ENCODE peak calls at places on chromosomes 11 and 22, in four cellular contexts. One of them, this sample, is unnamed.

GRCh38 chr11:115980336-115980735 is 476.1 kb upstream of the CADM1 start:
- DNase-seq in HCT116: no peak
- DNase-seq in K562: no peak
- DNase-seq in GM12878: no peak
- DNase-seq in this sample: no peak

GRCh38 chr11:70381872-70382842 is 16.2 kb upstream of the CTTN start:
- DNase-seq in HCT116: no peak
- DNase-seq in K562: peak; percentile 63
- DNase-seq in GM12878: no peak
- DNase-seq in this sample: no peak

GRCh38 chr22:46849101-46849500 is 86.7 kb downstream of the TBC1D22A start:
- DNase-seq in HCT116: no peak
- DNase-seq in K562: no peak
- DNase-seq in GM12878: no peak
- DNase-seq in this sample: peak; percentile 31

GRCh38 chr11:33319965-33320813 is 63.0 kb downstream of the HIPK3 start:
- DNase-seq in HCT116: no peak
- DNase-seq in K562: no peak
- DNase-seq in GM12878: no peak
- DNase-seq in this sample: no peak

GRCh38 chr22:37627545-37627944 is 11.9 kb upstream of the SH3BP1 start:
- DNase-seq in HCT116: no peak
- DNase-seq in K562: no peak
- DNase-seq in GM12878: no peak
- DNase-seq in this sample: no peak

GRCh38 chr22:27986459-27986858 is 67.4 kb upstream of the PITPNB start:
- DNase-seq in HCT116: no peak
- DNase-seq in K562: no peak
- DNase-seq in GM12878: no peak
- DNase-seq in this sample: no peak

GRCh38 chr22:31148953-31149627 is 8.8 kb upstream of the PLA2G3 start:
- DNase-seq in HCT116: peak; percentile 66
- DNase-seq in K562: peak; percentile 76
- DNase-seq in GM12878: no peak
- DNase-seq in this sample: peak; percentile 71

GRCh38 chr11:95078526-95078925 is 11.1 kb upstream of the ENDOD1 start:
- DNase-seq in HCT116: no peak
- DNase-seq in K562: no peak
- DNase-seq in GM12878: no peak
- DNase-seq in this sample: no peak

GRCh38 chr11:48111941-48112340 is 104.7 kb upstream of the OR4B1 start:
- DNase-seq in HCT116: no peak
- DNase-seq in K562: no peak
- DNase-seq in GM12878: no peak
- DNase-seq in this sample: no peak

GRCh38 chr11:7672276-7672959 is 882 bp downstream of the CYB5R2 start:
- DNase-seq in HCT116: no peak
- DNase-seq in K562: no peak
- DNase-seq in GM12878: no peak
- DNase-seq in this sample: no peak

GRCh38 chr11:67245046-67245445 is 21.2 kb upstream of the GRK2 start:
- DNase-seq in HCT116: no peak
- DNase-seq in K562: no peak
- DNase-seq in GM12878: no peak
- DNase-seq in this sample: no peak

GRCh38 chr11:102172127-102172848 is 62.0 kb downstream of the YAP1 start:
- DNase-seq in HCT116: no peak
- DNase-seq in K562: no peak
- DNase-seq in GM12878: no peak
- DNase-seq in this sample: no peak

GRCh38 chr22:50326959-50327710 is at the start of gene DENND6B:
- DNase-seq in HCT116: no peak
- DNase-seq in K562: peak; percentile 81
- DNase-seq in GM12878: no peak
- DNase-seq in this sample: no peak

GRCh38 chr22:45911601-45912271 is 65.2 kb downstream of the WNT7B start:
- DNase-seq in HCT116: no peak
- DNase-seq in K562: no peak
- DNase-seq in GM12878: no peak
- DNase-seq in this sample: no peak

GRCh38 chr11:11450744-11451362 is 97.8 kb upstream of the CSNK2A3 start:
- DNase-seq in HCT116: peak; percentile 26
- DNase-seq in K562: no peak
- DNase-seq in GM12878: no peak
- DNase-seq in this sample: no peak

GRCh38 chr22:25417792-25418191 is 146.7 kb upstream of the GRK3 start:
- DNase-seq in HCT116: no peak
- DNase-seq in K562: no peak
- DNase-seq in GM12878: no peak
- DNase-seq in this sample: no peak

GRCh38 chr11:15819679-15820286 is 536.6 kb downstream of the SOX6 start:
- DNase-seq in HCT116: peak; percentile 29
- DNase-seq in K562: peak; percentile 59
- DNase-seq in GM12878: no peak
- DNase-seq in this sample: peak; percentile 25

GRCh38 chr22:32717337-32718240 is 83.9 kb upstream of the TIMP3 start:
- DNase-seq in HCT116: no peak
- DNase-seq in K562: no peak
- DNase-seq in GM12878: no peak
- DNase-seq in this sample: no peak

GRCh38 chr11:20002312-20003216 is 157.7 kb downstream of the DBX1 start:
- DNase-seq in HCT116: no peak
- DNase-seq in K562: no peak
- DNase-seq in GM12878: no peak
- DNase-seq in this sample: no peak

GRCh38 chr11:44133335-44133946 is 38.0 kb downstream of the EXT2 start:
- DNase-seq in HCT116: no peak
- DNase-seq in K562: peak; percentile 34
- DNase-seq in GM12878: no peak
- DNase-seq in this sample: no peak

GRCh38 chr22:17119481-17120202 is 1.5 kb downstream of the TMEM121B start:
- DNase-seq in HCT116: no peak
- DNase-seq in K562: peak; percentile 54
- DNase-seq in GM12878: no peak
- DNase-seq in this sample: peak; percentile 46

GRCh38 chr11:94876645-94877445 is 96.5 kb downstream of the CWC15 start:
- DNase-seq in HCT116: peak; percentile 72
- DNase-seq in K562: peak; percentile 71
- DNase-seq in GM12878: peak; percentile 31
- DNase-seq in this sample: no peak

GRCh38 chr22:40769761-40770160 is 49.4 kb downstream of the SLC25A17 start:
- DNase-seq in HCT116: no peak
- DNase-seq in K562: no peak
- DNase-seq in GM12878: no peak
- DNase-seq in this sample: no peak

GRCh38 chr11:73257342-73258103 is 14.6 kb upstream of the P2RY6 start:
- DNase-seq in HCT116: peak; percentile 27
- DNase-seq in K562: no peak
- DNase-seq in GM12878: no peak
- DNase-seq in this sample: no peak

GRCh38 chr11:71086687-71087258 is 165.6 kb downstream of the SHANK2 start:
- DNase-seq in HCT116: no peak
- DNase-seq in K562: peak; percentile 27
- DNase-seq in GM12878: no peak
- DNase-seq in this sample: peak; percentile 31

GRCh38 chr22:36423461-36424404 is 36.0 kb upstream of the MYH9 start:
- DNase-seq in HCT116: no peak
- DNase-seq in K562: peak; percentile 54
- DNase-seq in GM12878: no peak
- DNase-seq in this sample: no peak

GRCh38 chr11:56394381-56394780 is 18.1 kb upstream of the OR5AL1 start:
- DNase-seq in HCT116: no peak
- DNase-seq in K562: no peak
- DNase-seq in GM12878: no peak
- DNase-seq in this sample: no peak

GRCh38 chr11:67510023-67510345 is 2.0 kb upstream of the CDK2AP2 start:
- DNase-seq in HCT116: no peak
- DNase-seq in K562: no peak
- DNase-seq in GM12878: no peak
- DNase-seq in this sample: no peak

GRCh38 chr22:46896568-46897245 is 134.3 kb downstream of the TBC1D22A start:
- DNase-seq in HCT116: no peak
- DNase-seq in K562: peak; percentile 15
- DNase-seq in GM12878: no peak
- DNase-seq in this sample: no peak

DNA sequence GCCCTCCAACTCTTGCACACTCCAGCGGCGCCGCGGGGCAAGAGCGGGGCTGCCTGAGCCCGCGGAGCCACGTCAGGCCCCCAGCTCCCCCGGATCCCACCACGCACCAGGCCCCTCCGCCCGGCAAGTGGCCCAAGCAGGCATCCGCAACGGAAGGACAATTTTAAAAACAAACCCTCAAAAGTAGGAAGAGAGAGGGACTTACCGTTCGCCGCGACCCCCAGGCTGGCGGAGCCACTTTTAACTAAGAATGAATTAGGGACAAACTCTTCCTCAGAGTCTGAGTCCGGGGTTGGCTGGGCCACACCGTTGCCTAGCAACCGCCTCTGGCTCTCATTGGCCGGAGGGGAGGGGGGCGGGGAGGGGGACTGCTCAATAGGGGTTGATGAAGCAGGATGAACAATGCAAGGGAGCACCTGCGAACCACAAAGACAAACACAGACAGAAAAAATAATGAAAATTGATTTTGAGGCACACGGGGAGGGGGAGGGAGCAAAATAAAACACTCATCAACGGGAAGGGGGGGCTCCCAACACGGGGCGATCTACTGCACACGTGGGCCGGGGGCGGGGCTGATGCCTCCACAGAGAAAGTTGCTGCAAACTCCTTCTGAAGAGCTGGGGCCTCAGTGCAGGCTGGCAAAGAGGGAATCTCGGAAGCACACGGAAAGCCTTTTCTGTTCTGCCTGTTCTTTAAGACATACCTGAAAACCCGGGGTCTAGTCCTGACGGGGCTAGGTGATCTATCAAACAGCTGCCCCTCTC is 387.5 kb upstream of the NARS2 start:
- DNase-seq in HCT116: no peak
- DNase-seq in K562: peak; percentile 50
- DNase-seq in GM12878: no peak
- DNase-seq in this sample: peak; percentile 71
- TF ChIP-seq SRF in HCT116: no peak
- TF ChIP-seq SRF in K562: no peak
- TF ChIP-seq SRF in GM12878: no peak
- TF ChIP-seq SRF in this sample: no peak

GRCh38 chr11:75565221-75565814 is 3.3 kb downstream of the SERPINH1 start:
- DNase-seq in HCT116: no peak
- DNase-seq in K562: no peak
- DNase-seq in GM12878: no peak
- DNase-seq in this sample: no peak
- TF ChIP-seq ZNF274 in HCT116: no peak
- TF ChIP-seq ZNF274 in K562: no peak
- TF ChIP-seq ZNF274 in GM12878: no peak
- TF ChIP-seq ZNF274 in this sample: no peak

GRCh38 chr11:28083118-28083517 is 24.8 kb downstream of the KIF18A start:
- DNase-seq in HCT116: no peak
- DNase-seq in K562: no peak
- DNase-seq in GM12878: no peak
- DNase-seq in this sample: no peak
- TF ChIP-seq SRF in HCT116: no peak
- TF ChIP-seq SRF in K562: no peak
- TF ChIP-seq SRF in GM12878: no peak
- TF ChIP-seq SRF in this sample: no peak

DNA sequence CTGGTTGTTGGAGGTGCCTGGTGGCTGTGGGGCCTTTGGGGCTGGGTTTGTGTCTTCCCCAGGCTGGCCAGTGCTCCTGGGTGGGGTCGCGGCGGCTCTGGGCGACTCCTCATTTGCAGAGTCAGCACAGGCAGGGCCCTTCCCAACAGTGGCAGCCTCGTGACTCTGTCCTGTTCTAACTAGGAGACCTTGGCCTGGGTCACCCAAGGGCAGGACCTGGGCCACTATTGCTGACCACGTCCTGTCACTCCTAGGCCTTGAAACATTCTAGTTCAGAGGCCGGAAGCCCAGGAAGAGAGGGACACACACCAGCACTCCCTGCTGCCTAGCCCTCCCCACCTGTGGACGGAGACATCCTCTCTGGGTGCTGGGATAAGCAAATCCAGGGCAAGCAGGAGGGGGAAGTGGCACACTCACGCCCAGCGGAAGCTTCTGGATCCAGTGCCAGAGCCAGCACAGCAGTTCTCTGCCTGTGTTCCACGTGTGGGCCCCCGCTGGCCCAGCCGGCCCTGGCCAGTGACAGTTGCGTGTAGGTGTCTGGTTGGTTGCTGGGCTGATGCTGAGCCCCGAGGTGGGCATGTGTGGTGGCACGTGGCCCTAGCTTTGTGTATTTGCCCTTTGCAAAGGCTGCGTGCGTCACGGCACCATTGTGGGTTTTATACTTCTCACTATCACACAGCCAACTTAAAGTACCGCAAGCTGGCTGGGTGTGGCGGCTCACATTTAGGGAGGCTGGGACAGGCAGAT is 4.3 kb upstream of the CHID1 start:
- DNase-seq in HCT116: no peak
- DNase-seq in K562: no peak
- DNase-seq in GM12878: no peak
- DNase-seq in this sample: no peak
- TF ChIP-seq ZNF274 in HCT116: no peak
- TF ChIP-seq ZNF274 in K562: no peak
- TF ChIP-seq ZNF274 in GM12878: no peak
- TF ChIP-seq ZNF274 in this sample: no peak

GRCh38 chr11:123472236-123472935 is 42.3 kb downstream of the GRAMD1B start:
- DNase-seq in HCT116: no peak
- DNase-seq in K562: no peak
- DNase-seq in GM12878: no peak
- DNase-seq in this sample: no peak

GRCh38 chr11:123470862-123471261 is 40.8 kb downstream of the GRAMD1B start:
- DNase-seq in HCT116: no peak
- DNase-seq in K562: no peak
- DNase-seq in GM12878: no peak
- DNase-seq in this sample: no peak

GRCh38 chr11:123475478-123475877 is 45.4 kb downstream of the GRAMD1B start:
- DNase-seq in HCT116: no peak
- DNase-seq in K562: no peak
- DNase-seq in GM12878: no peak
- DNase-seq in this sample: no peak

GRCh38 chr11:123474994-123475393 is 44.9 kb downstream of the GRAMD1B start:
- DNase-seq in HCT116: no peak
- DNase-seq in K562: no peak
- DNase-seq in GM12878: no peak
- DNase-seq in this sample: no peak

DNA sequence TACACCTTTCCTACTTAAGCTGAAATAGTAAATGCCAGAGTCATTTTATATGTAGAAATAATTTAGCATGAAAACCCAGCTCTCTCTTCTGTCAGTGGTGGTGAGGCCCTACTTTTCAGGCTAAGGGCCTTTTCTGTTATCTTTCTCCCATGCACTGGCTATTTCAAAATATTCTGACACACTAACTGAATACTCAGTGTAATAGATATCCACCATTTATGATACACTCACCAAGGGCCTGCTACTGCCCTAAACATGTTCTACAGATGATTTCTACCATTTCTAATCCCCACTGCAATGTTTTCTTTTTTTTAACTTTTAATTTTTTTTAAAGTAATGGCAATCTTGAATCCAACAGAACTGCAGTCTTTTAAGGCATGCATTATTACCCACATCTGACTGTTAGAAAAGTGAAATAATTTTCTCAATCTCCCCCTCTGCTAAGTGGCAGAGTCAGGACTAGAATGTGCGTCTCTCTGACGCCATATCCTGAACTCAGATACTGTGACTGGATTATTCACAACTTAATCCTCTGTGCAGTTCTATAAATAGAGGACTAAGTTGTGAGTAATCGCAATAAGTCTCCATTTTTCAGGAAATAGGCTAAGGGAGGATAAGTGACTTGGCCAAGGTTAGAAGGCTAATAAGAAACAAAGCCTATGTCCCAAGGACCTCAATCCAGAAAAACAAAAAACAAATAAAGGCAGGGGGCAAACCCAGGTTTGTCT is 44.0 kb downstream of the GRAMD1B start:
- DNase-seq in HCT116: no peak
- DNase-seq in K562: no peak
- DNase-seq in GM12878: no peak
- DNase-seq in this sample: no peak
- TF ChIP-seq SRF in HCT116: no peak
- TF ChIP-seq SRF in K562: no peak
- TF ChIP-seq SRF in GM12878: no peak
- TF ChIP-seq SRF in this sample: no peak